ENCODE peak calls at places on chromosomes 2 and 18, in six cellular contexts. R is A549, Q is adrenal gland, C is heart left ventricle, F is HCT116, S is transverse colon. L is an unnamed sample. For H3K4me1, the result is how much of the 10 kb centered on the place peaks cover.

GRCh38 chr18:22482948-22483347 is 65.2 kb upstream of the CTAGE1 start:
- DNase-seq in S (no peak), Q (no peak), C (no peak), F (no peak), R (no peak), L (no peak)

GRCh38 chr2:208222351-208222750 is 32.5 kb downstream of the IDH1 start:
- DNase-seq in S (no peak), C (no peak), F (no peak), Q (no peak), R (no peak), L (no peak)

GRCh38 chr2:33512112-33512511 is 35.7 kb downstream of the RASGRP3 start:
- DNase-seq in Q (no peak), C (no peak), S (no peak), R (no peak), F (no peak), L (no peak)

GRCh38 chr18:48975817-48976649 is 25.3 kb upstream of the SMAD7 start:
- DNase-seq in R (peak), C (peak), S (peak), F (no peak), Q (peak), L (peak)

GRCh38 chr2:55999790-56000189 is 76.2 kb upstream of the EFEMP1 start:
- DNase-seq in F (no peak), C (no peak), R (no peak), Q (no peak), S (no peak), L (no peak)

GRCh38 chr18:78927616-78928015 is 52.0 kb upstream of the SALL3 start:
- DNase-seq in C (no peak), S (no peak), F (no peak), R (no peak), Q (no peak), L (no peak)

GRCh38 chr18:57791911-57792310 is 11.2 kb downstream of the ATP8B1 start:
- DNase-seq in R (no peak), C (no peak), F (no peak), S (no peak), Q (no peak), L (no peak)

GRCh38 chr18:44813586-44813985 is 132.9 kb downstream of the SETBP1 start:
- DNase-seq in R (no peak), C (no peak), S (no peak), F (no peak), Q (no peak), L (no peak)

GRCh38 chr2:150046211-150046610 is 441.3 kb downstream of the RND3 start:
- DNase-seq in R (no peak), Q (no peak), F (no peak), C (no peak), S (no peak), L (no peak)

GRCh38 chr2:169077674-169078240 is 8.4 kb downstream of the DHRS9 start:
- DNase-seq in S (no peak), F (no peak), C (no peak), Q (no peak), R (no peak), L (no peak)

GRCh38 chr2:101832114-101832513 is 134.6 kb downstream of the MAP4K4 start:
- DNase-seq in F (no peak), R (no peak), Q (no peak), S (no peak), C (no peak), L (no peak)

GRCh38 chr2:96867756-96868554 is 1.9 kb downstream of the SEMA4C start:
- DNase-seq in S (no peak), Q (no peak), F (no peak), R (no peak), C (no peak), L (no peak)

GRCh38 chr2:109406301-109406700 is 207.5 kb downstream of the SEPTIN10 start:
- DNase-seq in C (no peak), F (no peak), R (no peak), S (no peak), Q (no peak), L (no peak)

GRCh38 chr2:74009577-74009976 is 24.9 kb downstream of the TET3 start:
- DNase-seq in S (no peak), Q (no peak), F (no peak), R (no peak), C (no peak), L (no peak)

GRCh38 chr2:64720543-64721325 is 67.0 kb upstream of the SERTAD2 start:
- DNase-seq in C (no peak), F (no peak), Q (no peak), S (no peak), R (no peak), L (no peak)

GRCh38 chr18:5977022-5977421 is 81.7 kb upstream of the TMEM200C start:
- DNase-seq in F (no peak), C (no peak), S (no peak), R (no peak), Q (no peak), L (no peak)

GRCh38 chr2:4763009-4763408 is 929.2 kb upstream of the SOX11 start:
- DNase-seq in F (no peak), C (no peak), R (no peak), S (no peak), Q (peak), L (peak)

GRCh38 chr2:234271342-234271741 is 220.8 kb downstream of the SPP2 start:
- DNase-seq in F (no peak), C (no peak), R (no peak), Q (no peak), S (no peak), L (no peak)

GRCh38 chr2:234272069-234272850 is 221.8 kb downstream of the SPP2 start:
- DNase-seq in F (no peak), C (no peak), Q (no peak), S (no peak), R (no peak), L (no peak)

GRCh38 chr2:234268314-234268713 is 217.8 kb downstream of the SPP2 start:
- DNase-seq in C (no peak), F (no peak), R (no peak), S (no peak), Q (no peak), L (no peak)

GRCh38 chr2:234267534-234267933 is 217.0 kb downstream of the SPP2 start:
- DNase-seq in S (no peak), F (no peak), Q (no peak), C (no peak), R (no peak), L (no peak)

GRCh38 chr2:234269769-234270204 is 219.3 kb downstream of the SPP2 start:
- DNase-seq in S (peak), R (no peak), Q (no peak), C (no peak), F (no peak), L (no peak)
- TF ChIP-seq POLR2A in S (no peak), R (no peak), Q (no peak), C (no peak), F (no peak), L (no peak)

GRCh38 chr2:126662623-126663022 is 6.7 kb downstream of the GYPC start:
- DNase-seq in S (no peak), R (no peak), Q (no peak), C (no peak), F (no peak), L (no peak)
- H3K4me1 ChIP-seq in S (half or more), R (under half), Q (half or more), C (half or more), F (under half), L (half or more)

DNA sequence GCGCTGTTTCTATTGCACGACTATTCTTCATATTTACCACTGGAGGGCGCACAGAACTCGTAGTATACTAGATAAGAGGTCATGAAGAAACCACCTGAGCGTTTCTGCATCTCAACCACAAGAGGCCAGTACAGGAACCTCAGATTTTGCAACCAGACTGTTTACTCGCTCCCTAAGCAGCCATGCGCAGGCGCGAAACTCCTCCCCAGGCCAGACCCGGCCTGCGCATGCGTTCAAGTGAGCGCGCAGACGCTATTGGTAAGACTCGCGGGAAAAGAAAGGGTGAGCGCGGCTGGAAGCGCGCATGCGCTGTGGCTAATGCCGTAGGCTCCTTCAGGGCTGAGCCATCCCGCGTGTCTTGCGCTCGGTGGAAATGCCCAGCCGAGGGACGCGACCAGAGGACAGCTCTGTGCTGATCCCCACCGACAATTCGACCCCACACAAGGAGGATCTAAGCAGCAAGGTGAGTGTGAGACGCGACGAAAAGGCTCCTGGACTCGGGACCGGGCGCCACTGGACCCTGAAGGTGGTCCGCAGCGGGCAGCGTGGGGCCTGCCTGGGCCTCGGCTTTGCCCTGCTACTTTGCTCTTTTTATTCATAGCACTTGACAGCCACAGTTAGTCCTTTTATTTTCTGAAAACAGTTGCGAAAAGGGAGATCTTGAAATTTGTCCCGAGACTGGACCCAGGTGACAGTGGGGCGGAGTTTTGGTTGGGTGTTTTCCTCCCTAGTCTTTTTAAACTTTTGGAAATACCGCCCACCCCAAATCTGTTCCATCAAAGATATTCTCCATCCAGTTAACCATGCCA is at the start of gene ASNSD1:
- DNase-seq in F (peak), C (peak), R (peak), S (peak), Q (peak), L (peak)
- TF ChIP-seq POLR2A in F (peak), C (peak), R (peak), S (peak), Q (peak), L (peak)

GRCh38 chr18:8718401-8718913 is 13.1 kb downstream of the MTCL1 start:
- DNase-seq in S (no peak), R (no peak), F (no peak), Q (no peak), C (no peak), L (no peak)

GRCh38 chr18:8721716-8722115 is 16.4 kb downstream of the MTCL1 start:
- DNase-seq in S (no peak), C (no peak), R (no peak), F (peak), Q (no peak), L (no peak)

GRCh38 chr18:8719192-8719591 is 13.8 kb downstream of the MTCL1 start:
- DNase-seq in F (no peak), S (no peak), C (no peak), R (no peak), Q (no peak), L (no peak)

GRCh38 chr18:8721094-8721669 is 15.8 kb downstream of the MTCL1 start:
- DNase-seq in Q (no peak), F (no peak), C (no peak), R (no peak), S (no peak), L (no peak)

DNA sequence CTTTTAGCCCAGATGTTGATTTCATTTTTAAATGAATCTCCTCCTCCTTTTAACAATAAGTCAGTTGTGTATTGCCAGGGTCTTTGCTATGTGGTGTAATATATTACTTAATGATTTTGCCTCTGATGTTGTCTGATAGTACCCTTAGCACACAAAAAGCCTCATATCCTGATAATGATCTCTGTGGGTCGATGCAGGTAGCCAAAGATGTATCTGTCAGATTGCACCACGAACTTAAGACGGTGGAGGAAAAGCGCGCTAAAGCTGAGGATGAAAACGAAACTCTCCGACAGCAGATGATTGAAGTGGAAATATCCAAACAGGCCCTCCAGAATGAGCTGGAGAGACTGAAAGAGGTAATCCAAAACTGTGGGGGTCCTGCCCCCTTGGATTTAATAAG is 14.8 kb downstream of the MTCL1 start:
- DNase-seq in F (no peak), R (no peak), Q (no peak), C (no peak), S (no peak), L (no peak)
- H3K4me1 ChIP-seq in F (under half), R (half or more), Q (under half), C (under half), S (under half), L (under half)

GRCh38 chr2:191206613-191207471 is 38.4 kb upstream of the MYO1B start:
- DNase-seq in C (no peak), R (no peak), F (no peak), S (peak), Q (no peak), L (no peak)
- TF ChIP-seq POLR2A in C (no peak), R (no peak), F (no peak), S (peak), Q (no peak), L (no peak)

DNA sequence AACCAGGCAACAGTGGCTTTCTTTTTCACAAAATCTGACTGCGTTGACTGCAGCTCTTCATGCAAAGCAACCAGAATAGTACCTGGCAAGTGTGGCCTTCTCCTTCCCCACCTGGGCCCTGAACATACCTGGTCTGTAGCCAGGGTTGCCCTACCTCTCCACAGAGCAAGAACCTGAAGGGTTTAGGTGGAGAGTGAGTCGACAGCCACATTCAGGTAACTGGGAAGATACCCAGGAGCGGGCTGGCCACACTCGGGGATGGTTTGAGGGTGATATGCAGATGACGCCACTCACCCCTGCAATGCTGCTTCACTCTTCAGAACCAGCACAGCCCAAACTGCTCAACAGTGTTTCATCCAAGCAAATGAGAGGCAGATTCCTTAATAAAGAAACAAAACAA is 117.3 kb downstream of the TTC32 start:
- DNase-seq in Q (no peak), R (no peak), C (no peak), S (no peak), F (no peak), L (no peak)
- H3K4me1 ChIP-seq in Q (under half), R (under half), C (under half), S (under half), F (under half), L (under half)

DNA sequence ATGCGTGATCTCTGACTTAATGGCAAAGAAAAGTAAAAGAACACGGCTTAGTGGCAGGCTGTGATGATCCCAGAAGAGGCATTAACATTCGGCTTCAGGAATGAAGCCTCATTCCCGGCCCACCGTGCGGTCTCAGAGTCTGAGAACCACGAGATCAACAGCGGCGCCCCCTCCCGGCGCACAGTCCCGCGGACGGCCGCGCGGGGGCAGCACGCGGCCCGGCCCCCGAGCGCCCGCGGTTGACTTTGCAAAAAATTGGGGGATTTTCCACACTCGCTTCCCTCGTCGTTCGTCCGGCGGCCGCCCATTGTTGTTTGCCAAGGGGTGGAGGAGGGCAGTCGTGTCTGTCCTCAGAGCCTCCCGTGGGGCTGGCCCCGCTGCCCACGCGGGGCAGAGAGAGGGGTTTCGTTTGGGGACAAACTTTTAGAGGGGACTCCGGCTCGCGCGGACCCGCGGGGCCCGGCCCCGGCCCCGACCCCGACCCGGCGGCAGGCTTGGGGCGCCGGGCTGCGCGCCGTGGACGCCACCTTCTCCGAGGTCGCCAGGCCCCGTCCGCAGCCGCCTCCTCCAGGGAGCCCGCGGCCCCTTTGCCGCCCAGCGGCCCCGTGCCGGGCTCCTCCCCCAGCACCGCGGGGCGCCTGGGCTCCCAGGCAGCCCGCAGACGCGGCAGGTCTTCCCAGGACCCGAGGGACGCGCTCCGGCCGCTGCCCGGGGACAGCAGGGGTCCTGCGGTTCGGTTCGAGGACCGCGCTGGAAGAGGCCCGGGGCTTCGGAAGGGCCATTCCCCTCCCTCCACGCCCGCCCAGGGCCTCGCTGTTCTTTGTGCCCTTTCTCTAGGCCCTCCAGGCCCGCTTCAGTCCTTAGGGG is 3.3 kb upstream of the HS6ST1 start:
- DNase-seq in C (peak), Q (peak), R (peak), S (peak), F (peak), L (peak)
- TF ChIP-seq POLR2A in C (no peak), Q (no peak), R (peak), S (peak), F (no peak), L (peak)

DNA sequence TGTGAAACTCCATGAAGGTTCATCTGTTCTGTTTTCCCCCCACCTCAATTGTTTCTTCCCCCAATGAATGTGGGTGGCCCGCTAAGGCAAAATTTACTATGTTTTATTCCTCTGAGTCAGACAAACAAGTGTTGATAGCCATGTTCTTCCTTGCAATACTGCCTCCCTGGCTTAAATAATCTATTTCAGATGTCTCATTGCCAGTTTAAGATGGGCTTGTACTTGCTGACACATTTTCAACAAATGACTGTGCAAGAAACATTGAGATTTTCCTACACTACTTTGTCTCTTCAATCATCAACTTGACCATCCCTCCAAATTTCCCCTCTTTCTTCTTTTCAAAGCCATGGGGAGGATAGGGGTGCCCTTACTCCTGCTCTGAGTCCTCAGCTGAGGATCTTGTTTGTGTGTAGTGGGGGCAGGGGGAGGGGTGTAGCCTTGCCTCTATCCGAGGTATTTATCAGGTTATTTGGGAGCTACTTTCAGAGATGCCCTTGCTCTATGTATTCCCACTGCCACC is 78.1 kb downstream of the BCL11A start:
- DNase-seq in F (no peak), C (no peak), Q (no peak), S (no peak), R (no peak), L (no peak)
- H3K4me1 ChIP-seq in F (under half), C (under half), Q (under half), S (under half), R (under half), L (under half)

GRCh38 chr18:50301074-50301473 is 13.6 kb upstream of the CXXC1 start:
- DNase-seq in Q (no peak), R (no peak), S (no peak), C (no peak), F (no peak), L (no peak)

GRCh38 chr18:50297621-50298442 is 10.3 kb upstream of the CXXC1 start:
- DNase-seq in Q (peak), C (peak), R (no peak), S (peak), F (no peak), L (peak)

GRCh38 chr18:50298443-50299284 is 11.2 kb upstream of the CXXC1 start:
- DNase-seq in R (no peak), Q (no peak), F (no peak), C (no peak), S (no peak), L (no peak)

GRCh38 chr18:50299626-50300388 is 12.3 kb upstream of the CXXC1 start:
- DNase-seq in F (no peak), S (no peak), C (no peak), R (no peak), Q (no peak), L (no peak)
- TF ChIP-seq POLR2A in F (no peak), S (no peak), C (no peak), R (no peak), Q (no peak), L (no peak)